ENCODE peak calls at places on chromosomes 5 and 9, in ten cellular contexts. I is endothelial cell of umbilical vein, Y is upper lobe of left lung, S is GM12878, T is stomach, D is transverse colon, N is Panc1, A is spleen, H is prostate gland, J is HCT116. B is an unnamed sample.

GRCh38 chr5:83636141-83636540 is 84.5 kb downstream of the HAPLN1 start:
- DNase-seq in J (no peak), Y (no peak), N (no peak), H (no peak), I (no peak), A (no peak), S (no peak), D (no peak), T (no peak), B (no peak)

GRCh38 chr5:102277059-102277621 is 18.9 kb downstream of the SLCO4C1 start:
- DNase-seq in S (no peak), N (no peak), J (no peak), D (no peak), T (no peak), A (no peak), I (no peak), H (no peak), Y (peak; percentile 37), B (no peak)

GRCh38 chr5:42851441-42851840 is 39.7 kb upstream of the SELENOP start:
- DNase-seq in S (no peak), N (no peak), T (no peak), Y (no peak), J (no peak), A (no peak), D (no peak), I (no peak), H (no peak), B (no peak)

GRCh38 chr5:89208392-89208791 is 325.4 kb upstream of the MEF2C start:
- DNase-seq in J (no peak), A (no peak), D (no peak), S (no peak), H (no peak), T (no peak), I (no peak), N (no peak), Y (no peak), B (no peak)

GRCh38 chr5:176803027-176803942 is 7.1 kb upstream of the UNC5A start:
- DNase-seq in Y (no peak), A (no peak), T (no peak), N (no peak), J (no peak), I (no peak), D (no peak), H (no peak), S (no peak), B (no peak)

GRCh38 chr9:97615439-97616072 is 17.6 kb downstream of the TSTD2 start:
- DNase-seq in A (no peak), Y (peak; percentile 52), J (peak; percentile 29), I (peak; percentile 77), S (no peak), D (peak; percentile 70), H (peak; percentile 67), N (peak; percentile 18), T (peak; percentile 74), B (no peak)

GRCh38 chr5:111254613-111255012 is 30.4 kb downstream of the CAMK4 start:
- DNase-seq in N (no peak), I (no peak), D (no peak), H (no peak), T (no peak), Y (no peak), J (no peak), A (no peak), S (peak; percentile 95), B (peak; percentile 18)

GRCh38 chr9:38119570-38119969 is 50.5 kb upstream of the SHB start:
- DNase-seq in S (no peak), I (no peak), D (no peak), H (no peak), A (no peak), Y (no peak), J (no peak), N (no peak), T (no peak), B (no peak)

GRCh38 chr5:109328626-109329025 is 81.1 kb downstream of the PJA2 start:
- DNase-seq in A (no peak), J (no peak), Y (no peak), D (no peak), S (no peak), I (no peak), N (no peak), H (no peak), T (no peak), B (no peak)

GRCh38 chr5:2750026-2750757 is 1.3 kb downstream of the IRX2 start:
- DNase-seq in I (no peak), H (no peak), Y (no peak), A (no peak), S (no peak), T (no peak), D (no peak), N (no peak), J (no peak), B (no peak)

GRCh38 chr5:153043876-153044275 is 446.6 kb upstream of the GRIA1 start:
- DNase-seq in N (no peak), Y (no peak), H (no peak), I (no peak), T (no peak), D (no peak), J (no peak), A (no peak), S (no peak), B (no peak)

GRCh38 chr9:16090907-16091629 is 538.2 kb downstream of the CCDC171 start:
- DNase-seq in T (no peak), J (no peak), A (no peak), S (no peak), I (no peak), N (no peak), Y (no peak), H (no peak), D (no peak), B (no peak)

GRCh38 chr5:169280696-169281095 is 20.2 kb downstream of the SLIT3 start:
- DNase-seq in Y (no peak), A (no peak), T (no peak), N (no peak), H (no peak), J (no peak), I (no peak), D (no peak), S (no peak), B (no peak)

GRCh38 chr5:68652507-68652906 is 437.0 kb downstream of the PIK3R1 start:
- DNase-seq in Y (no peak), T (peak; percentile 29), S (no peak), N (no peak), D (no peak), H (peak; percentile 71), A (no peak), I (no peak), J (no peak), B (no peak)

GRCh38 chr5:172886396-172886932 is 52.4 kb downstream of the ERGIC1 start:
- DNase-seq in T (no peak), J (no peak), I (no peak), D (no peak), S (no peak), N (no peak), H (no peak), Y (no peak), A (no peak), B (no peak)

GRCh38 chr5:172885594-172886340 is 51.7 kb downstream of the ERGIC1 start:
- DNase-seq in Y (peak; percentile 60), S (no peak), H (no peak), N (no peak), I (no peak), D (no peak), T (no peak), J (no peak), A (no peak), B (no peak)

GRCh38 chr5:172887735-172888134 is 53.7 kb downstream of the ERGIC1 start:
- DNase-seq in J (no peak), T (no peak), Y (peak; percentile 68), N (no peak), A (no peak), H (no peak), S (no peak), I (peak; percentile 90), D (peak; percentile 53), B (no peak)

GRCh38 chr5:172890659-172891058 is 56.6 kb downstream of the ERGIC1 start:
- DNase-seq in J (no peak), H (no peak), N (no peak), T (no peak), S (no peak), A (no peak), I (no peak), D (no peak), Y (no peak), B (no peak)

DNA sequence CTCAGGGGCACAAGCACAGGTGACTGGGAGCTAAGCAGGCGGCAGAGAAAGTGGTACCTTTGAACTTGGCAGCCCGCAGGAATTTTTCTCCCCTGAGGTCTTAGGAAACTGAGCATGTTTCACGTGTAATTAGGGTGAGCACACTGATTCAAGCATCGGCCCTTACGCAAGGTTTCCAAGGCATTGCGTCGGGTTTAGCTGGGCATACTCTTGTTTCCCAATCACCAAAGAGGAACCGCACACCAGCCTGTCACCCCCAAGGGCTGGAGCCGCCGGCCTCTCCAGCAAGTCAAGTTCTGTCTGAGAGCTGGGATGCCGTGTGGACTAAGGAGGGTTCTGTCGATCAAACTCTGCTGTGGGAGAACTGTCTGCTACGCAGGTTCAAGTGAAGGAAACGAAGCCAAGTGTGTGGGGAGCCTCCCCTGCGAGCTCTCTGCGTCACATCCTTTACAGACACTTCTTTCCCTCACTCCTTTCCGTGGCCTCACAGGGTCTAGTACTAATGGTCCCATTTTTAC is 53.0 kb downstream of the ERGIC1 start:
- DNase-seq in H (no peak), T (peak; percentile 54), Y (peak; percentile 96), S (no peak), J (no peak), N (no peak), A (peak; percentile 92), D (peak; percentile 53), I (peak; percentile 81), B (no peak)
- TF ChIP-seq POLR2AphosphoS5 in H (no peak), T (peak; percentile 83), Y (peak; percentile 89), S (no peak), J (no peak), N (no peak), A (peak; percentile 84), D (peak; percentile 58), I (no peak), B (no peak)

GRCh38 chr9:105330201-105330600 is 85.8 kb downstream of the SLC44A1 start:
- DNase-seq in S (no peak), D (no peak), T (no peak), N (no peak), Y (no peak), I (peak; percentile 5), H (no peak), A (no peak), J (no peak), B (no peak)
- TF ChIP-seq POLR2AphosphoS5 in S (no peak), D (no peak), T (no peak), N (no peak), Y (no peak), I (no peak), H (no peak), A (no peak), J (no peak), B (no peak)

GRCh38 chr5:32504923-32505596 is 60.5 kb upstream of the ZFR start:
- DNase-seq in J (no peak), S (no peak), Y (no peak), T (no peak), H (peak; percentile 13), I (peak; percentile 95), D (peak; percentile 31), A (no peak), N (no peak), B (no peak)
- TF ChIP-seq POLR2AphosphoS5 in J (no peak), S (no peak), Y (no peak), T (peak; percentile 3), H (no peak), I (no peak), D (peak; percentile 34), A (no peak), N (no peak), B (no peak)

GRCh38 chr9:115088856-115089255 is 29.1 kb downstream of the TNC start:
- DNase-seq in N (no peak), Y (no peak), S (no peak), J (no peak), T (no peak), A (no peak), D (no peak), I (no peak), H (no peak), B (no peak)
- TF ChIP-seq POLR2AphosphoS5 in N (no peak), Y (no peak), S (no peak), J (no peak), T (no peak), A (no peak), D (no peak), I (no peak), H (no peak), B (no peak)